ENCODE peak calls at places on chromosome 22, in eight cellular contexts. V is activated naive CD8-positive, alpha-beta T cell treated with anti-CD3 and anti-CD28 coated beads, Interleukin-2, amount 50 U/mL, for 16 hours; M is NCI-H2081; Y is activated CD8-positive, alpha-beta memory T cell treated with anti-CD3 and anti-CD28 coated beads for 1 hour; Z is A549; P is lung microvascular endothelial cell; H is Caki2; E is endodermal cell. R is an unnamed sample.

GRCh38 chr22:30889996-30890480 is 78.5 kb downstream of the MORC2 start:
- DNase-seq in V (no peak), M (no peak), Y (no peak), Z (no peak), P (no peak), H (no peak), E (no peak), R (no peak)

GRCh38 chr22:48534395-48534958 is 1293.2 kb downstream of the BRD1 start:
- DNase-seq in V (no peak), M (no peak), Y (no peak), Z (no peak), P (no peak), H (no peak), E (no peak), R (no peak)

GRCh38 chr22:43262990-43263644 is 76.2 kb upstream of the TTLL12 start:
- DNase-seq in V (no peak), M (no peak), Y (no peak), Z (no peak), P (peak; percentile 80), H (no peak), E (no peak), R (no peak)

GRCh38 chr22:49934144-49934890 is 15.9 kb downstream of the CRELD2 start:
- DNase-seq in V (no peak), M (no peak), Y (no peak), Z (no peak), P (peak; percentile 40), H (peak; percentile 61), E (no peak), R (no peak)

GRCh38 chr22:28014141-28015055 is 95.3 kb upstream of the PITPNB start:
- DNase-seq in V (no peak), M (peak; percentile 68), Y (no peak), Z (no peak), P (no peak), H (no peak), E (no peak), R (no peak)

GRCh38 chr22:49351761-49352221 is 475.9 kb downstream of the BRD1 start:
- DNase-seq in V (no peak), M (no peak), Y (no peak), Z (no peak), P (no peak), H (no peak), E (peak; percentile 26), R (no peak)

GRCh38 chr22:41290262-41291221 is 4.6 kb upstream of the RANGAP1 start:
- DNase-seq in V (no peak), M (no peak), Y (no peak), Z (peak; percentile 44), P (peak; percentile 82), H (peak; percentile 91), E (peak; percentile 71), R (no peak)

GRCh38 chr22:45435544-45436139 is 22.1 kb downstream of the RIBC2 start:
- DNase-seq in V (peak; percentile 62), M (peak; percentile 60), Y (peak; percentile 56), Z (peak; percentile 84), P (peak; percentile 91), H (peak; percentile 90), E (peak; percentile 96), R (no peak)

GRCh38 chr22:47167056-47167455 is 404.6 kb downstream of the TBC1D22A start:
- DNase-seq in V (no peak), M (no peak), Y (no peak), Z (no peak), P (no peak), H (no peak), E (peak; percentile 48), R (no peak)

GRCh38 chr22:30062934-30063333 is 17.3 kb upstream of the HORMAD2 start:
- DNase-seq in V (no peak), M (no peak), Y (no peak), Z (no peak), P (no peak), H (no peak), E (no peak), R (no peak)

R was measured in esophagus squamous epithelium.